ENCODE peak calls at places on chromosomes 7 and 10, in ten cellular contexts. W is epithelial cell of esophagus; Q is EL; H is upper lobe of right lung; V is type B pancreatic cell; P is lower lobe of right lung; M is NCI-H1105 treated with DMSO at 0.1 percent for 48 hours; R is GM12891; O is stimulated activated CD8-positive, alpha-beta memory T cell treated with anti-CD3 and anti-CD28 coated beads, Interleukin-12 subunit alpha, Interleukin-12 subunit beta, amount 100 ng/mL, for 1 hour; G is effector memory CD8-positive, alpha-beta T cell. U is an unnamed sample.

GRCh38 chr7:33157311-33157710 is 27.9 kb downstream of the BBS9 start:
- DNase-seq in W (no peak), Q (no peak), H (no peak), V (no peak), P (no peak), M (no peak), R (no peak), O (no peak), G (no peak), U (peak)

GRCh38 chr10:30537586-30537985 is 92.0 kb downstream of the LYZL2 start:
- DNase-seq in W (no peak), Q (no peak), H (no peak), V (no peak), P (no peak), M (no peak), R (no peak), O (no peak), G (no peak), U (no peak)

GRCh38 chr7:54960517-54960916 is 58.3 kb upstream of the EGFR start:
- DNase-seq in W (peak), Q (peak), H (no peak), V (no peak), P (no peak), M (no peak), R (no peak), O (no peak), G (no peak), U (no peak)

GRCh38 chr7:131234719-131235488 is 92.8 kb upstream of the MKLN1 start:
- DNase-seq in W (no peak), Q (no peak), H (no peak), V (no peak), P (no peak), M (no peak), R (no peak), O (no peak), G (no peak), U (no peak)

GRCh38 chr10:68073631-68074403 is 1.3 kb downstream of the HERC4 start:
- DNase-seq in W (peak), Q (peak), H (no peak), V (no peak), P (no peak), M (no peak), R (no peak), O (no peak), G (no peak), U (peak)

GRCh38 chr10:6050801-6051445 is 11.2 kb downstream of the IL2RA start:
- DNase-seq in W (no peak), Q (peak), H (peak), V (no peak), P (peak), M (no peak), R (peak), O (peak), G (peak), U (peak)

GRCh38 chr10:103600325-103600724 is 106.8 kb downstream of the NEURL1 start:
- DNase-seq in W (no peak), Q (no peak), H (no peak), V (no peak), P (no peak), M (no peak), R (no peak), O (no peak), G (no peak), U (no peak)

GRCh38 chr10:45421231-45422097 is 47.4 kb downstream of the ALOX5 start:
- DNase-seq in W (no peak), Q (no peak), H (peak), V (no peak), P (no peak), M (no peak), R (no peak), O (no peak), G (no peak), U (peak)

GRCh38 chr10:8418631-8419030 is 364.1 kb downstream of the GATA3 start:
- DNase-seq in W (no peak), Q (peak), H (no peak), V (no peak), P (no peak), M (no peak), R (no peak), O (no peak), G (no peak), U (peak)